ENCODE peak calls at places on chromosomes 12 and 14, in eight cellular contexts. B is adrenal gland, L is ovary, Q is NB4, W is right lobe of liver, U is spleen, S is uterus, E is sigmoid colon. C is an unnamed sample.

GRCh38 chr12:68622250-68622649 is 11.6 kb downstream of the RAP1B start:
- DNase-seq in E (no peak), W (no peak), B (no peak), U (no peak), L (no peak), Q (no peak), S (no peak), C (peak; percentile 35)

GRCh38 chr12:70254846-70255245 is 11.6 kb downstream of the CNOT2 start:
- DNase-seq in E (no peak), S (no peak), B (no peak), W (no peak), U (no peak), Q (no peak), L (no peak), C (peak; percentile 46)

GRCh38 chr14:62428429-62429203 is 616.6 kb downstream of the KCNH5 start:
- DNase-seq in U (no peak), E (no peak), W (no peak), L (no peak), B (no peak), Q (no peak), S (no peak), C (no peak)

GRCh38 chr14:93527076-93527692 is 96.4 kb downstream of the UNC79 start:
- DNase-seq in W (no peak), U (no peak), E (no peak), S (no peak), B (no peak), Q (peak; percentile 70), L (no peak), C (no peak)

GRCh38 chr12:63151061-63151897 is at the start of gene AVPR1A:
- DNase-seq in E (no peak), S (peak; percentile 57), B (peak; percentile 28), W (peak; percentile 59), U (peak; percentile 67), L (no peak), Q (no peak), C (peak; percentile 33)

GRCh38 chr12:65823481-65824313 is 586 bp upstream of the HMGA2 start:
- DNase-seq in S (no peak), B (peak; percentile 21), W (peak; percentile 66), E (peak; percentile 58), L (peak; percentile 51), Q (peak; percentile 74), U (peak; percentile 74), C (peak; percentile 69)

GRCh38 chr12:10243803-10244520 is 31.3 kb downstream of the GABARAPL1 start:
- DNase-seq in W (no peak), B (no peak), E (no peak), S (no peak), U (no peak), L (no peak), Q (peak; percentile 85), C (no peak)

GRCh38 chr14:96090441-96091148 is 51.4 kb downstream of the C14orf132 start:
- DNase-seq in S (peak; percentile 70), Q (no peak), W (peak; percentile 43), E (peak; percentile 83), B (peak; percentile 66), U (peak; percentile 72), L (peak; percentile 72), C (no peak)

GRCh38 chr12:94749890-94750289 is 99.5 kb upstream of the TMCC3 start:
- DNase-seq in U (no peak), E (no peak), L (no peak), B (no peak), S (no peak), Q (no peak), W (no peak), C (no peak)

GRCh38 chr14:39417014-39417413 is 15.2 kb downstream of the FBXO33 start:
- DNase-seq in E (no peak), Q (peak; percentile 15), L (no peak), W (no peak), S (no peak), B (no peak), U (no peak), C (peak; percentile 20)

GRCh38 chr12:20376984-20377383 is 8.6 kb downstream of the PDE3A start:
- DNase-seq in W (no peak), Q (peak; percentile 73), L (no peak), E (no peak), U (no peak), B (no peak), S (no peak), C (peak; percentile 71)

GRCh38 chr12:32918890-32919791 is 22.6 kb upstream of the PKP2 start:
- DNase-seq in U (no peak), S (no peak), Q (peak; percentile 25), L (no peak), W (no peak), E (no peak), B (no peak), C (no peak)

GRCh38 chr12:32921397-32921796 is 24.8 kb upstream of the PKP2 start:
- DNase-seq in E (no peak), U (no peak), Q (no peak), L (no peak), S (no peak), B (no peak), W (no peak), C (no peak)

GRCh38 chr12:32917094-32917611 is 20.6 kb upstream of the PKP2 start:
- DNase-seq in Q (no peak), E (no peak), U (no peak), B (no peak), W (no peak), L (no peak), S (no peak), C (no peak)

GRCh38 chr12:32922546-32923297 is 26.1 kb upstream of the PKP2 start:
- DNase-seq in Q (no peak), B (no peak), E (no peak), W (no peak), U (no peak), S (no peak), L (no peak), C (no peak)

GRCh38 chr12:32920506-32921085 is 24.0 kb upstream of the PKP2 start:
- DNase-seq in E (no peak), S (no peak), U (no peak), Q (no peak), B (no peak), W (no peak), L (no peak), C (no peak)
- TF ChIP-seq POLR2A in E (no peak), S (no peak), U (no peak), Q (no peak), B (no peak), W (no peak), L (no peak), C (no peak)

GRCh38 chr12:5779401-5779800 is 165.7 kb downstream of the ANO2 start:
- DNase-seq in W (no peak), U (no peak), L (no peak), S (no peak), E (no peak), Q (no peak), B (no peak), C (no peak)

GRCh38 chr12:5783274-5783920 is 161.7 kb downstream of the ANO2 start:
- DNase-seq in S (no peak), U (no peak), E (no peak), Q (no peak), L (no peak), W (no peak), B (no peak), C (no peak)

GRCh38 chr12:5776091-5776490 is 169.0 kb downstream of the ANO2 start:
- DNase-seq in E (no peak), L (no peak), U (no peak), S (no peak), W (no peak), Q (no peak), B (no peak), C (no peak)

GRCh38 chr12:5780536-5780935 is 164.5 kb downstream of the ANO2 start:
- DNase-seq in Q (no peak), U (no peak), W (no peak), S (no peak), B (no peak), E (no peak), L (no peak), C (no peak)

DNA sequence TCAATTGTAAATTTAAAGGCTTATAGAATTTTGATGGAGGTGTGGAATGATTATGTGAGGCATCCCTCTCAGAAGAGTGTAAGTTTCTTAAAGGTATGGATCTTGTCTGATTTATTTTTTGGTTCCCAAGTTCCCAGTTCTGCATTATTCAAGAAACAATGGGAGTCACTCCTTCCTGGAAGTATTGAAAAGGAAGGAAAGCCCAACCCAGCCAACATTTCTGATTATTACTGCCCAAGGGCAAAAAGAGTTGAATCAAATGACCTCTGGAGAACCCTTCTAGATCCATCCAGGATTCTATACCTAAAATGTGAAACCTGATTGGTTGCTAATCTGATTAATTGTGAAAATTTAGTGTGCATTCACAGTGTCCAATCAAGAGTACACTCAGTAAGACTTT is 166.2 kb downstream of the ANO2 start:
- DNase-seq in W (no peak), Q (no peak), S (no peak), B (no peak), E (no peak), U (no peak), L (no peak), C (no peak)
- TF ChIP-seq POLR2A in W (no peak), Q (no peak), S (no peak), B (no peak), E (no peak), U (no peak), L (no peak), C (no peak)

DNA sequence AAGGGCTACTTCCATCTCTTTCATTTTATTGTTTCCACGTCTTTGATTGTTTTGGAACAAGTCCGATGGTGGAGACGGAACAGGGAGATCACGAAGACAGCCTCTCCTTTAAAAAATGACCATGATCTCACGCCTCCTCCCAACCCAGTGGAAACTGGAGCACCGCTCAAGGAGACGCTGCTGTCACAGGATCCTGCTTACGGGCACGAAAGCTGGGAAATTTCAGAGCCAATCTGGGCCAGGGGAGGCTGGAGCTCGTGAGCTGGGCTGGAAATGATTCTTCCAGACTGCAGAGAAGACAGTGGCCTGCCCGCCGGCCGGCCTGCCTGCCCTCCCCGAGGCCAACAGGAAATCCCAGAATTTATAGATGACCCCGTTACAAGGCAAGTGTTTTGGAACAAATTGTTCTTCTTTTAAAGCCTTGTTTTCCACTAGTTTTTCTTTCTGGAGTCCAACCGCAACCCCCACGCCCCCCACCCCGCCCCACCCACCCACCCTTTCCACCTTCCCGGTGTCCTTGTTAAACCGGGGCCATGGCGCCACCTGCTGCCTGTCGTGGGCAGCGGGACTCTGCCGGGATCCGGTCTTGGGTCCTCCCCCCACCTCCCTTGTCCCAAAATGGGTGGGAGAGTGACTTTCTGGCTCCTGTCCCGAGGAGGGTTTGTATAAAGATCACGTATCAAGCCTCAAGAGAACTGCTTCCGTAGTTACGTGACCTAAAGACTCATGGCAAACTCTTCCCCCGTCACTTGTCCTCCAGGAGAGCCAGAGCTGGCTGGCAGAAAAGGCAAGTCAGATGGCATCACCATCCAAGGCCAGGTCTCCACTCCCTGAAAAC is 40.3 kb downstream of the MAP1LC3B2 start:
- DNase-seq in S (peak; percentile 89), W (peak; percentile 79), E (peak; percentile 94), L (peak; percentile 95), U (peak; percentile 94), B (peak; percentile 86), Q (peak; percentile 73), C (peak; percentile 78)
- TF ChIP-seq POLR2A in S (no peak), W (no peak), E (no peak), L (peak; percentile 43), U (no peak), B (peak; percentile 39), Q (no peak), C (no peak)

DNA sequence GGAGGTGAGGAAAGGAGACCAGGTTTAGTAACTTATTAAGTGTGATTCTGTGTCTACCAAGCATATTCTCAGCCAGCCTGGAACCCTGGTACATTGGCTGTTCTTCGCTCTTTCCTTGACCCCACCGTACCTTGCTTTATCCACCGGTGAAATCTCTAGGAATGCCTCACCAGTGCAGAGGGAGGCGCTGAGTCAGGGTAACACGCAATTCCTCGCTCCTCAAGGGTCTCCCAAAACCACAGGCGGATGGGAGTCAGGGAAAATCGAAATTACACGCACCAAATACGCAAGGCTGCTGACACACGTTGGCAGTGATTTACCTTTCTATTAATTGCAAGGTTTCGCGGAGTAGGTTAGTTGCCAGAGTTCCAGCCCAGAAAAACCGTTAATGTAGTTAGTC is 848 bp downstream of the L3HYPDH start:
- DNase-seq in W (peak; percentile 45), U (no peak), S (no peak), Q (no peak), E (no peak), L (no peak), B (peak; percentile 50), C (peak; percentile 53)
- TF ChIP-seq POLR2A in W (no peak), U (no peak), S (no peak), Q (no peak), E (no peak), L (no peak), B (no peak), C (no peak)

C was measured in erythroblast.